ENCODE peak calls at places on chromosomes 11 and 22, in four cellular contexts. R is A549, N is K562, T is GM12878. C is an unnamed sample.

GRCh38 chr22:19942071-19942885 is 660 bp upstream of the TXNRD2 start:
- DNase-seq in R (peak), T (no peak), N (peak), C (peak)

GRCh38 chr11:12393691-12394090 is 16.3 kb downstream of the PARVA start:
- DNase-seq in R (no peak), T (no peak), N (no peak), C (no peak)

GRCh38 chr11:61551630-61552029 is 29.2 kb downstream of the SYT7 start:
- DNase-seq in T (no peak), N (no peak), R (peak), C (peak)

GRCh38 chr11:34869425-34869824 is 46.8 kb downstream of the APIP start:
- DNase-seq in T (no peak), R (peak), N (peak), C (no peak)

GRCh38 chr11:128981254-128981653 is 38.6 kb upstream of the TP53AIP1 start:
- DNase-seq in R (no peak), T (no peak), N (no peak), C (no peak)

GRCh38 chr11:67438121-67438902 is 830 bp upstream of the PTPRCAP start:
- DNase-seq in N (peak), R (no peak), T (no peak), C (no peak)

GRCh38 chr11:78049348-78049747 is 14.3 kb upstream of the THRSP start:
- DNase-seq in T (no peak), R (no peak), N (no peak), C (no peak)

GRCh38 chr11:1129143-1129665 is 28.5 kb upstream of the MUC5AC start:
- DNase-seq in R (no peak), T (no peak), N (no peak), C (no peak)

GRCh38 chr11:103326070-103326794 is 217.0 kb downstream of the DYNC2H1 start:
- DNase-seq in R (peak), N (peak), T (peak), C (peak)

GRCh38 chr11:85232559-85232958 is 394.6 kb downstream of the DLG2 start:
- DNase-seq in T (no peak), N (no peak), R (no peak), C (no peak)

GRCh38 chr11:116972692-116973091 is 125.5 kb downstream of the SIK3 start:
- DNase-seq in N (no peak), R (peak), T (no peak), C (no peak)

GRCh38 chr11:102346748-102347525 is at the start of gene BIRC2:
- DNase-seq in N (peak), R (peak), T (peak), C (peak)

GRCh38 chr11:19912206-19913118 is 199.8 kb downstream of the NAV2 start:
- DNase-seq in R (no peak), N (no peak), T (no peak), C (peak)

GRCh38 chr11:67303132-67303988 is at the start of gene SSH3:
- DNase-seq in T (no peak), N (no peak), R (peak), C (peak)

GRCh38 chr11:84541711-84542340 is 1085.3 kb downstream of the DLG2 start:
- DNase-seq in N (no peak), R (no peak), T (no peak), C (no peak)

GRCh38 chr11:83724704-83725114 is 438.5 kb upstream of the CCDC90B start:
- DNase-seq in R (peak), T (no peak), N (no peak), C (no peak)

GRCh38 chr11:104997288-104997687 is 25.7 kb downstream of the CASP5 start:
- DNase-seq in R (peak), T (no peak), N (no peak), C (no peak)

GRCh38 chr22:41197046-41197807 is 7.9 kb upstream of the L3MBTL2 start:
- DNase-seq in N (peak), R (peak), T (no peak), C (peak)

GRCh38 chr11:61270354-61271070 is 24.6 kb downstream of the VWCE start:
- DNase-seq in N (no peak), R (no peak), T (no peak), C (peak)

GRCh38 chr22:46339956-46340355 is 4.4 kb downstream of the TRMU start:
- DNase-seq in T (no peak), N (no peak), R (no peak), C (no peak)

GRCh38 chr11:126303623-126304456 is at the start of gene DCPS:
- DNase-seq in N (peak), R (peak), T (peak), C (peak)

GRCh38 chr22:30438559-30438958 is 13.0 kb downstream of the MTFP1 start:
- DNase-seq in R (no peak), T (no peak), N (peak), C (no peak)

GRCh38 chr11:71340076-71340606 is 87.8 kb upstream of the SHANK2 start:
- DNase-seq in N (no peak), R (no peak), T (no peak), C (no peak)

GRCh38 chr22:26894766-26895485 is 237.5 kb downstream of the MIAT start:
- DNase-seq in T (no peak), N (no peak), R (peak), C (peak)

GRCh38 chr11:108635106-108635505 is 29.8 kb upstream of the DDX10 start:
- DNase-seq in T (no peak), R (no peak), N (no peak), C (peak)
- TF ChIP-seq ELK1 in T (no peak), R (no peak), N (no peak), C (no peak)

GRCh38 chr11:59336176-59336575 is 22.5 kb upstream of the OR5AN1 start:
- DNase-seq in N (no peak), T (no peak), R (no peak), C (no peak)
- TF ChIP-seq ELK1 in N (no peak), T (no peak), R (no peak), C (no peak)

GRCh38 chr22:23537421-23537820 is 42.7 kb downstream of the IGLL1 start:
- DNase-seq in R (no peak), N (no peak), T (no peak), C (no peak)

GRCh38 chr22:23538502-23538860 is 41.6 kb downstream of the IGLL1 start:
- DNase-seq in R (no peak), T (no peak), N (no peak), C (no peak)

GRCh38 chr22:23534851-23535717 is 45.0 kb downstream of the IGLL1 start:
- DNase-seq in N (no peak), R (no peak), T (no peak), C (no peak)

GRCh38 chr22:23539135-23539838 is 40.8 kb downstream of the IGLL1 start:
- DNase-seq in R (peak), N (peak), T (peak), C (peak)

DNA sequence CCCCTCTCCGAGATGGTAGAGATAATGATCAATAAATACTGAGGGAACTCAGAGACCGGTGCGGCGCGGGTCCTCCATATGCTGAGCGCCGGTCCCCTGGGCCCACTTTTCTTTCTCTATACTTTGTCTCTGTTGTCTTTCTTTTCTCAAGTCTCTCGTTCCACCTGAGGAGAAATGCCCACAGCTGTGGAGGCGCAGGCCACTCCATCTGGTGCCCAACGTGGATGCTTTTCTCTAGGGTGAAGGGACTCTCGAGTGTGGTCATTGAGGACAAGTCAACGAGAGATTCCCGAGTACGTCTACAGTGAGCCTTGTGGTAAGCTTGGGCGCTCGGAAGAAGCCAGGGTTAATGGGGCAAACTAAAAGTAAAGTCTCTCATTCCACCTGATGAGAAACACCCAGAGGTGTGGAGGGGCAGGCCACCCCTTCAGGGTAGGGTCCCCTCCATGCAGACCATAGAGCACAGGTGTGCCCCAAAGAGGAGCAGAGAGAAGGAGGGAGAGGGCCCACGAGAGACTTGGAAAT is 43.2 kb downstream of the IGLL1 start:
- DNase-seq in N (no peak), R (no peak), T (no peak), C (no peak)
- TF ChIP-seq ELK1 in N (no peak), R (no peak), T (no peak), C (no peak)

GRCh38 chr11:57482782-57483569 is 22.6 kb downstream of the RTN4RL2 start:
- DNase-seq in T (no peak), N (no peak), R (peak), C (peak)
- TF ChIP-seq ELK1 in T (no peak), N (no peak), R (no peak), C (no peak)

GRCh38 chr11:43943931-43944751 is 1.7 kb downstream of the C11orf96 start:
- DNase-seq in T (no peak), R (no peak), N (no peak), C (peak)
- TF ChIP-seq ELK1 in T (no peak), R (no peak), N (no peak), C (no peak)

GRCh38 chr11:65503923-65504670 is 5.3 kb downstream of the MALAT1 start:
- DNase-seq in N (peak), T (no peak), R (peak), C (peak)
- TF ChIP-seq ELK1 in N (no peak), T (peak), R (no peak), C (no peak)

GRCh38 chr11:62958547-62959071 is 26.2 kb downstream of the SLC22A6 start:
- DNase-seq in N (no peak), T (no peak), R (no peak), C (peak)
- TF ChIP-seq ELK1 in N (no peak), T (no peak), R (no peak), C (no peak)

DNA sequence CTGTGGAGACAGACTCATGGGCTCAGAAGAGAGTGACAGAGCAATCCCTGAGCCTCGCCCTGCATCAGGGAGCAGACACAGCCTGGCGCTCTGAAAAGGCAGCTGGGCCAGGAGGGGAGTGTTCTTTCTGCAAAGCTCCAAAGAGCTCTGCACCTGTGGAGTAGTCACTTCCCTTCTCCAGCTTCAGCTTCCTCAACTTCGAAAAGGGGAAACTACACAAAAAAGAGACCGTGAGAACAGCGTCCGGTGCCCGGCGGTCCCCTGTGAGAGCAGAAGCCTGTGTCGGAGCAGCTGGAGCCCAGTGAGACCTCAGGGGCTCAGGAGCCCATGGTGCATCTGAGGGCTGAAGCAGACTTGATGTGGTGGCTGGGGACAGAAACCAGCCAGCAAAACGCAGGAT is 35.1 kb downstream of the TP53I11 start:
- DNase-seq in N (no peak), R (no peak), T (no peak), C (no peak)
- TF ChIP-seq ELK1 in N (no peak), R (no peak), T (no peak), C (no peak)

GRCh38 chr11:16511109-16511806 is 154.9 kb upstream of the SOX6 start:
- DNase-seq in T (no peak), N (no peak), R (no peak), C (peak)
- TF ChIP-seq ELK1 in T (no peak), N (no peak), R (no peak), C (no peak)